ENCODE peak calls at places on chromosomes 5 and 9, in seven cellular contexts. R is AG04450; Q is cardiac muscle cell; B is tibial artery; F is esophagus squamous epithelium; K is CD4-positive, alpha-beta T cell; V is ovary. G is an unnamed sample.

GRCh38 chr5:157520911-157521703 is 54.5 kb downstream of the ADAM19 start:
- DNase-seq in R (no peak), Q (peak; percentile 90), B (peak; percentile 53), F (no peak), K (no peak), V (no peak), G (no peak)

GRCh38 chr9:114431003-114431402 is 43.2 kb upstream of the AKNA start:
- DNase-seq in R (no peak), Q (no peak), B (no peak), F (no peak), K (no peak), V (no peak), G (no peak)

GRCh38 chr9:124899845-124900244 is 37.9 kb downstream of the ARPC5L start:
- DNase-seq in R (no peak), Q (no peak), B (no peak), F (no peak), K (no peak), V (no peak), G (no peak)

GRCh38 chr9:113461285-113461684 is 2.2 kb upstream of the RGS3 start:
- DNase-seq in R (no peak), Q (no peak), B (no peak), F (no peak), K (no peak), V (no peak), G (no peak)

GRCh38 chr5:74386571-74387334 is 253.8 kb downstream of the ENC1 start:
- DNase-seq in R (peak; percentile 23), Q (no peak), B (no peak), F (no peak), K (no peak), V (no peak), G (no peak)

GRCh38 chr5:151897017-151897552 is 27.6 kb downstream of the GLRA1 start:
- DNase-seq in R (no peak), Q (no peak), B (no peak), F (no peak), K (no peak), V (no peak), G (no peak)

GRCh38 chr5:57862471-57863282 is 380.1 kb upstream of the ACTBL2 start:
- DNase-seq in R (no peak), Q (peak; percentile 74), B (no peak), F (no peak), K (no peak), V (no peak), G (no peak)

GRCh38 chr9:13411827-13412226 is 132.3 kb upstream of the MPDZ start:
- DNase-seq in R (no peak), Q (no peak), B (no peak), F (no peak), K (no peak), V (no peak), G (no peak)

GRCh38 chr5:151223447-151224264 is at the start of gene CCDC69:
- DNase-seq in R (no peak), Q (peak; percentile 79), B (peak; percentile 82), F (no peak), K (no peak), V (peak; percentile 78), G (peak; percentile 82)

GRCh38 chr5:180786398-180787005 is 16.1 kb downstream of the MGAT1 start:
- DNase-seq in R (no peak), Q (no peak), B (no peak), F (no peak), K (no peak), V (no peak), G (no peak)

DNA sequence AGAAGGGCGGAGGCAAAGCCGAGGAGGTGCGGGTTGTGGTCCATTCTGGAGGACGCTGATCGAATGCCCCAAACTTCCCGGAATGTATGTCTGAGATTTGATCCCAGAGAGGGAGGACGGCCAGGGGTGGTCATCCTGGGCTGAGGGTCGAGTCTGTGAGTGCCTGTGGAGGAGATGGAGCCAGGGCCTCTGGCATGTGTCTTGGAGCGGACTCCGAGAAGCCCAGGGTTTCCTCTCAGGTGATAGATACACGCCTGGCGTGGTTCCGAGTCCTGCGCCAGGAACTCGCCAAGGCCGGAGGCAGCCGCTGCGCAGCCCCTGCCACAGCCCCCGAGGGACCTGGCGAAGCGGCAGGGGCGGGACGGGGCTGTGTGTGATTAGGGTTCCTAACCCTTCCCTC is 363 bp downstream of the ZNF454 start:
- DNase-seq in R (no peak), Q (peak; percentile 37), B (no peak), F (no peak), K (no peak), V (peak; percentile 56), G (peak; percentile 46)
- H3K9me3 ChIP-seq in R (peaks cover 85% of the 10 kb centered on the region), Q (no peaks in the 10 kb centered on the region), B (peaks cover 52% of the 10 kb centered on the region), F (peaks cover 33% of the 10 kb centered on the region), K (peaks cover 76% of the 10 kb centered on the region), V (peaks cover 16% of the 10 kb centered on the region), G (peaks cover 38% of the 10 kb centered on the region)

GRCh38 chr9:101414839-101415238 is 16.2 kb downstream of the ZNF189 start:
- DNase-seq in R (no peak), Q (no peak), B (no peak), F (no peak), K (no peak), V (no peak), G (no peak)
- H3K9me3 ChIP-seq in R (peaks cover 4% of the 10 kb centered on the region), Q (no peaks in the 10 kb centered on the region), B (peaks cover 69% of the 10 kb centered on the region), F (peaks cover 53% of the 10 kb centered on the region), K (peaks cover 72% of the 10 kb centered on the region), V (peaks cover 24% of the 10 kb centered on the region), G (no peaks in the 10 kb centered on the region)

GRCh38 chr5:55429707-55430253 is 105.0 kb downstream of the PLPP1 start:
- DNase-seq in R (no peak), Q (no peak), B (no peak), F (no peak), K (no peak), V (no peak), G (peak; percentile 26)
- H3K9me3 ChIP-seq in R (peaks cover 20% of the 10 kb centered on the region), Q (no peaks in the 10 kb centered on the region), B (no peaks in the 10 kb centered on the region), F (no peaks in the 10 kb centered on the region), K (peaks cover 20% of the 10 kb centered on the region), V (no peaks in the 10 kb centered on the region), G (no peaks in the 10 kb centered on the region)

GRCh38 chr9:973295-973842 is 3.1 kb upstream of the DMRT3 start:
- DNase-seq in R (no peak), Q (no peak), B (no peak), F (no peak), K (no peak), V (no peak), G (no peak)
- H3K9me3 ChIP-seq in R (peaks cover 28% of the 10 kb centered on the region), Q (no peaks in the 10 kb centered on the region), B (no peaks in the 10 kb centered on the region), F (no peaks in the 10 kb centered on the region), K (no peaks in the 10 kb centered on the region), V (peaks cover 5% of the 10 kb centered on the region), G (no peaks in the 10 kb centered on the region)

GRCh38 chr5:141272906-141273305 is 27.7 kb downstream of the PCDHB15 start:
- DNase-seq in R (no peak), Q (no peak), B (no peak), F (no peak), K (no peak), V (no peak), G (no peak)

DNA sequence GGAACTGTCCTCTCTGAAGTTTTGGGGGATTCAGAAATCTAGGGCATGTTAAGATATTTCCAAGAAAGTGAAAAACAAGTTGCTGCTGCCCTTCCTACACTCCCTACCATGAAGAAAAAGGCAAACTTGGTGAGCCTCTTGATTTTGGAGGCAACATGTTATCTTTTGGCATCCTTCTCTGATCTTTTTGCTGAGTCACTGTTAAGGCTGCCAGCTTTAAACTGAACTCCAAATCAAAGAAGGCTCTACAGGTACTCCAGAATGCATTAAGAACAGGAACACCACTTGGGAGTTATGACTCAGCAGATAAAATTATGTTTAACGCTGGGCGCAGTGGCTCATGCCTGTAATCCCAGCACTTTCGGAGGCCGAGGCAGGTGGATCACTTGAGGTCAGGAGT is 24.0 kb downstream of the PCDHB15 start:
- DNase-seq in R (no peak), Q (no peak), B (no peak), F (no peak), K (no peak), V (no peak), G (no peak)
- H3K9me3 ChIP-seq in R (peaks cover 42% of the 10 kb centered on the region), Q (peaks cover 3% of the 10 kb centered on the region), B (peaks cover 99% of the 10 kb centered on the region), F (peaks cover 93% of the 10 kb centered on the region), K (peaks cover 96% of the 10 kb centered on the region), V (peaks cover 37% of the 10 kb centered on the region), G (no peaks in the 10 kb centered on the region)

GRCh38 chr9:133577463-133578112 is 31.6 kb downstream of the FAM163B start:
- DNase-seq in R (no peak), Q (no peak), B (no peak), F (no peak), K (no peak), V (no peak), G (no peak)
- H3K9me3 ChIP-seq in R (no peaks in the 10 kb centered on the region), Q (no peaks in the 10 kb centered on the region), B (no peaks in the 10 kb centered on the region), F (no peaks in the 10 kb centered on the region), K (no peaks in the 10 kb centered on the region), V (no peaks in the 10 kb centered on the region), G (no peaks in the 10 kb centered on the region)

GRCh38 chr5:140741967-140742366 is 41.7 kb downstream of the ZMAT2 start:
- DNase-seq in R (no peak), Q (no peak), B (no peak), F (no peak), K (no peak), V (no peak), G (no peak)
- H3K9me3 ChIP-seq in R (no peaks in the 10 kb centered on the region), Q (no peaks in the 10 kb centered on the region), B (peaks cover 5% of the 10 kb centered on the region), F (no peaks in the 10 kb centered on the region), K (peaks cover 32% of the 10 kb centered on the region), V (no peaks in the 10 kb centered on the region), G (no peaks in the 10 kb centered on the region)

GRCh38 chr5:26807231-26808199 is 230.9 kb downstream of the CDH9 start:
- DNase-seq in R (no peak), Q (no peak), B (no peak), F (no peak), K (no peak), V (no peak), G (no peak)

GRCh38 chr5:26805076-26805475 is 233.3 kb downstream of the CDH9 start:
- DNase-seq in R (no peak), Q (no peak), B (no peak), F (no peak), K (no peak), V (no peak), G (no peak)

DNA sequence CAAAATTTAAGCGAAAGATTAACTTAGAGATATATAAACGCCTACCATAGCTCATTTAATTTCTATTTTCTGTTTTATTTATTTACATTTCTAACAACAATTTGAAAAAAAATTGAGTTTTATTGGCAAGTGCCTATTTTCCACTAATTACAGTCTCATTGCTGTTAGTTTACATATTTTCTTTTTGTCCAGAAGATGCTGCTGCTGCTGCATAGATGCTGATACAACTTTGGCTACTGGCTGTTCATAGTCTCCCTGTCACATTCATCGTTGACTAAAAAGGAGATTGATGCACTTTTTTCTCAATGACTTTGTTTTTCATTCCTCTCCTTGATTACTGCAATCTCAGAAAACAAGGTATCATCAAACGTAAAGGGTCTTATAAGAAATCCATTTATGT is 235.4 kb downstream of the CDH9 start:
- DNase-seq in R (no peak), Q (no peak), B (no peak), F (no peak), K (no peak), V (no peak), G (no peak)
- H3K9me3 ChIP-seq in R (peaks cover 9% of the 10 kb centered on the region), Q (no peaks in the 10 kb centered on the region), B (no peaks in the 10 kb centered on the region), F (peaks cover 4% of the 10 kb centered on the region), K (no peaks in the 10 kb centered on the region), V (no peaks in the 10 kb centered on the region), G (no peaks in the 10 kb centered on the region)

GRCh38 chr9:11697101-11697500 is 996.1 kb upstream of the TYRP1 start:
- DNase-seq in R (no peak), Q (no peak), B (no peak), F (no peak), K (no peak), V (no peak), G (no peak)
- H3K9me3 ChIP-seq in R (peaks cover 5% of the 10 kb centered on the region), Q (no peaks in the 10 kb centered on the region), B (no peaks in the 10 kb centered on the region), F (no peaks in the 10 kb centered on the region), K (peaks cover 12% of the 10 kb centered on the region), V (no peaks in the 10 kb centered on the region), G (no peaks in the 10 kb centered on the region)

G was measured in body of pancreas.